ENCODE peak calls at places on chromosomes 7 and 10, in ten cellular contexts. Q is activated CD8-positive, alpha-beta T cell treated with anti-CD3 and anti-CD28 coated beads for 36 hours; J is WTC11; H is psoas muscle; I is HFF-Myc; L is MCF 10A; N is mammary epithelial cell; U is B cell; R is colonic mucosa; B is upper lobe of right lung. G is an unnamed sample.

GRCh38 chr7:1695800-1696454 is 25.9 kb downstream of the ELFN1 start:
- DNase-seq in Q (no peak), J (no peak), H (peak), I (no peak), L (no peak), N (no peak), U (no peak), R (no peak), B (peak), G (no peak)

GRCh38 chr7:18320971-18321567 is 174.5 kb upstream of the HDAC9 start:
- DNase-seq in Q (no peak), J (no peak), H (no peak), I (peak), L (peak), N (peak), U (peak), R (no peak), B (no peak), G (peak)

GRCh38 chr7:155456517-155456771 is 1.5 kb upstream of the EN2 start:
- DNase-seq in Q (no peak), J (no peak), H (no peak), I (no peak), L (no peak), N (no peak), U (peak), R (no peak), B (no peak), G (no peak)

GRCh38 chr7:50156163-50156562 is 63.1 kb upstream of the ZPBP start:
- DNase-seq in Q (peak), J (no peak), H (no peak), I (no peak), L (no peak), N (no peak), U (no peak), R (no peak), B (no peak), G (no peak)

GRCh38 chr7:39459606-39460090 is 106.6 kb upstream of the YAE1 start:
- DNase-seq in Q (no peak), J (no peak), H (no peak), I (no peak), L (no peak), N (no peak), U (no peak), R (no peak), B (no peak), G (no peak)

GRCh38 chr10:132716691-132717490 is 69.1 kb downstream of the NKX6-2 start:
- DNase-seq in Q (no peak), J (no peak), H (peak), I (no peak), L (no peak), N (no peak), U (no peak), R (no peak), B (peak), G (no peak)

GRCh38 chr7:5452937-5453540 is 29.4 kb upstream of the TNRC18 start:
- DNase-seq in Q (no peak), J (peak), H (no peak), I (peak), L (no peak), N (no peak), U (no peak), R (no peak), B (no peak), G (peak)

GRCh38 chr7:13169356-13169755 is 481.9 kb downstream of the ARL4A start:
- DNase-seq in Q (no peak), J (no peak), H (no peak), I (no peak), L (no peak), N (no peak), U (no peak), R (no peak), B (no peak), G (no peak)

GRCh38 chr10:625335-625699 is 64.2 kb downstream of the DIP2C start:
- DNase-seq in Q (no peak), J (no peak), H (peak), I (no peak), L (no peak), N (no peak), U (no peak), R (no peak), B (peak), G (no peak)

GRCh38 chr10:25820496-25821415 is 113.3 kb upstream of the MYO3A start:
- DNase-seq in Q (no peak), J (no peak), H (no peak), I (no peak), L (no peak), N (no peak), U (peak), R (no peak), B (no peak), G (no peak)

GRCh38 chr7:21300692-21301091 is 127.2 kb upstream of the SP4 start:
- DNase-seq in Q (peak), J (no peak), H (no peak), I (no peak), L (peak), N (no peak), U (peak), R (no peak), B (no peak), G (no peak)
- TF ChIP-seq CTCF in Q (peak), J (no peak), H (no peak), I (no peak), L (peak), N (peak), U (peak), R (no peak), B (peak), G (no peak)

DNA sequence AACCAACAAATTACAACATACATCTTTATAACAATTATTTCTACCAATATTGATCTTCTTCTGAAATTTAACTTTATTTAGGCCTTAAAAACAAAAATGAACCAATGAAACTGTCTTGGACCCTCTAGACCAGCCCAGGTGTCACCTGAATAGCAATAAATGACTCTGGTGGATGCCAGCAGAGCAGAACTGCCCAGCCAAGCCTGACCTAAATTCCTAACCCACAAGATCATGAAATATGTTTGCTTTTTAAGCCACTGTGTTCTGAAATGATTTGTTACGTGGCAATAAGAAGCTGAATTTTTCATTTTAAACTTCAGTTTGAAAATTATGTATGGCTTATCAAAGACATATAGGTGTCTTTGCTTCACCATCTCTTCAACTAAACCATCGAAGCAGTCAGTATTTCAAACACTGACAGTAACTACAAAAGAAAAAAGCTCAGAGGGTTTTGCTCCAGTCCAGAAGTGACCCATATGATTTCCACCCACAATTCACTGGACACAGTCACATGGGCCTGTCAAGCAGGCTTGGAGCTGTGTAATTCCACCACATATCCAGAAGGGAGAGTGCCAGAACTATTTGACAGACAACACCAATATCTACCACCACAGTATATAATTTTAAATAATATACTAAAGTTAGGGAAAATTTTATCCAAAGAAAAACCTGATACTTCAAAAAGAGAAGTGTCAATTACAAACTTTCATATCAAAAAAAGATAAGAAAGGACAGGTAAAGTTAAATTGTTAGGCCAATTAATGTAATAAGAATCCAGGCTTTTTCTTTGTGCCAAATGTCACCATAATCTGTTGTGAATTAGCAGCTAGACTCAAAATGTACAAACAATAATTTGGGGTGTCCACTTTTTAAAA is 94.5 kb downstream of the KMT2C start:
- DNase-seq in Q (no peak), J (no peak), H (no peak), I (peak), L (peak), N (peak), U (peak), R (peak), B (no peak), G (peak)
- TF ChIP-seq CTCF in Q (peak), J (no peak), H (peak), I (peak), L (peak), N (peak), U (no peak), R (peak), B (peak), G (peak)

GRCh38 chr7:130096243-130096827 is 26.0 kb downstream of the KLHDC10 start:
- DNase-seq in Q (no peak), J (no peak), H (no peak), I (no peak), L (peak), N (no peak), U (no peak), R (no peak), B (no peak), G (no peak)
- TF ChIP-seq CTCF in Q (no peak), J (no peak), H (peak), I (peak), L (no peak), N (peak), U (no peak), R (no peak), B (peak), G (peak)

GRCh38 chr10:44030132-44030531 is 354.8 kb downstream of the CXCL12 start:
- DNase-seq in Q (peak), J (peak), H (no peak), I (no peak), L (no peak), N (no peak), U (no peak), R (peak), B (no peak), G (no peak)
- TF ChIP-seq CTCF in Q (peak), J (no peak), H (no peak), I (peak), L (no peak), N (no peak), U (no peak), R (no peak), B (no peak), G (no peak)

G was measured in HFFc6.